ENCODE peak calls at places on chromosomes 16 and 17, in six cellular contexts. J, L, T, W, Z and F are unnamed samples.

GRCh38 chr16:56357765-56358322 is 67.5 kb downstream of the AMFR start:
- DNase-seq in J (no peak), L (no peak), T (peak), W (no peak), Z (no peak), F (peak)

GRCh38 chr17:29848737-29849136 is 81.3 kb downstream of the SSH2 start:
- DNase-seq in J (no peak), L (no peak), T (no peak), W (no peak), Z (no peak), F (no peak)

GRCh38 chr17:17648762-17649161 is 32.5 kb upstream of the RAI1 start:
- DNase-seq in J (no peak), L (no peak), T (no peak), W (no peak), Z (no peak), F (no peak)

GRCh38 chr16:57041182-57042156 is 50.9 kb upstream of the CPNE2 start:
- DNase-seq in J (no peak), L (no peak), T (no peak), W (peak), Z (peak), F (peak)

GRCh38 chr16:63613701-63614100 is 1508.2 kb downstream of the CDH11 start:
- DNase-seq in J (peak), L (no peak), T (peak), W (no peak), Z (peak), F (no peak)

GRCh38 chr17:15507896-15508295 is 40.5 kb upstream of the CDRT4 start:
- DNase-seq in J (no peak), L (no peak), T (no peak), W (no peak), Z (no peak), F (no peak)

GRCh38 chr17:18917506-18918032 is 34.4 kb upstream of the SLC5A10 start:
- DNase-seq in J (no peak), L (peak), T (no peak), W (no peak), Z (no peak), F (no peak)

GRCh38 chr17:12269751-12270150 is 249.1 kb downstream of the MAP2K4 start:
- DNase-seq in J (no peak), L (no peak), T (no peak), W (no peak), Z (no peak), F (no peak)

GRCh38 chr17:57288753-57289121 is 32.4 kb downstream of the MSI2 start:
- DNase-seq in J (no peak), L (no peak), T (no peak), W (no peak), Z (no peak), F (peak)

GRCh38 chr16:22014271-22014873 is 6.5 kb downstream of the MOSMO start:
- DNase-seq in J (no peak), L (no peak), T (no peak), W (no peak), Z (no peak), F (no peak)

GRCh38 chr17:40502716-40503115 is 1.3 kb upstream of the TNS4 start:
- DNase-seq in J (no peak), L (no peak), T (no peak), W (no peak), Z (no peak), F (no peak)

GRCh38 chr16:83968483-83968865 is 430 bp downstream of the NECAB2 start:
- DNase-seq in J (no peak), L (peak), T (no peak), W (no peak), Z (no peak), F (no peak)

GRCh38 chr17:27400991-27401390 is 55.3 kb upstream of the KSR1 start:
- DNase-seq in J (no peak), L (no peak), T (no peak), W (no peak), Z (no peak), F (no peak)

GRCh38 chr17:9987779-9988585 is 82.9 kb upstream of the RCVRN start:
- DNase-seq in J (no peak), L (peak), T (peak), W (no peak), Z (peak), F (peak)

GRCh38 chr16:57377080-57377841 is 5.0 kb downstream of the CX3CL1 start:
- DNase-seq in J (no peak), L (no peak), T (peak), W (peak), Z (peak), F (peak)

GRCh38 chr17:4751925-4752324 is 12.2 kb upstream of the CXCL16 start:
- DNase-seq in J (peak), L (no peak), T (peak), W (no peak), Z (peak), F (no peak)

GRCh38 chr16:56990407-56991286 is 1.3 kb downstream of the NLRC5 start:
- DNase-seq in J (no peak), L (no peak), T (no peak), W (no peak), Z (no peak), F (peak)

GRCh38 chr16:58508671-58509251 is 6.6 kb upstream of the SETD6 start:
- DNase-seq in J (no peak), L (no peak), T (no peak), W (no peak), Z (no peak), F (no peak)

GRCh38 chr17:32477220-32477619 is 9.6 kb upstream of the CDK5R1 start:
- DNase-seq in J (no peak), L (no peak), T (no peak), W (no peak), Z (no peak), F (no peak)

GRCh38 chr16:60792437-60792836 is 1243.8 kb downstream of the CDH8 start:
- DNase-seq in J (no peak), L (no peak), T (no peak), W (no peak), Z (no peak), F (no peak)

GRCh38 chr17:4161560-4162221 is 18.7 kb downstream of the CYB5D2 start:
- DNase-seq in J (no peak), L (peak), T (no peak), W (no peak), Z (no peak), F (peak)

GRCh38 chr17:27904534-27904933 is 11.4 kb upstream of the LYRM9 start:
- DNase-seq in J (no peak), L (no peak), T (no peak), W (no peak), Z (no peak), F (no peak)

GRCh38 chr17:27558842-27559505 is 72.0 kb upstream of the LGALS9 start:
- DNase-seq in J (no peak), L (no peak), T (peak), W (no peak), Z (no peak), F (no peak)

GRCh38 chr16:69535123-69536050 is 30.4 kb upstream of the NFAT5 start:
- DNase-seq in J (peak), L (no peak), T (no peak), W (no peak), Z (no peak), F (no peak)

GRCh38 chr16:85935957-85936760 is 37.2 kb downstream of the IRF8 start:
- DNase-seq in J (no peak), L (no peak), T (no peak), W (peak), Z (no peak), F (peak)

GRCh38 chr17:75345514-75346167 is 56.4 kb upstream of the SLC25A19 start:
- DNase-seq in J (no peak), L (peak), T (no peak), W (peak), Z (no peak), F (peak)

GRCh38 chr16:30409125-30410060 is 2.0 kb downstream of the ZNF771 start:
- DNase-seq in J (peak), L (peak), T (peak), W (peak), Z (peak), F (peak)

GRCh38 chr16:27516360-27516759 is 33.4 kb downstream of the GTF3C1 start:
- DNase-seq in J (no peak), L (no peak), T (no peak), W (no peak), Z (no peak), F (no peak)

GRCh38 chr17:68701046-68701445 is 99.9 kb upstream of the FAM20A start:
- DNase-seq in J (no peak), L (no peak), T (no peak), W (no peak), Z (no peak), F (no peak)

GRCh38 chr17:74833501-74834361 is 26.0 kb downstream of the GRIN2C start:
- DNase-seq in J (no peak), L (no peak), T (no peak), W (no peak), Z (no peak), F (peak)

GRCh38 chr17:12365805-12366204 is 299.9 kb upstream of the MYOCD start:
- DNase-seq in J (no peak), L (no peak), T (no peak), W (no peak), Z (peak), F (no peak)

GRCh38 chr17:27568811-27569210 is 62.2 kb upstream of the LGALS9 start:
- DNase-seq in J (no peak), L (no peak), T (no peak), W (no peak), Z (no peak), F (no peak)

GRCh38 chr17:70295732-70296131 is 126.4 kb downstream of the KCNJ2 start:
- DNase-seq in J (no peak), L (no peak), T (no peak), W (no peak), Z (no peak), F (peak)

GRCh38 chr16:69077251-69077650 is 28.2 kb upstream of the HAS3 start:
- DNase-seq in J (no peak), L (no peak), T (no peak), W (no peak), Z (peak), F (no peak)

GRCh38 chr17:28612936-28613872 is 781 bp downstream of the RSKR start:
- DNase-seq in J (peak), L (peak), T (peak), W (no peak), Z (peak), F (peak)

GRCh38 chr17:36683387-36683786 is 82.0 kb downstream of the MRM1 start:
- DNase-seq in J (no peak), L (no peak), T (no peak), W (no peak), Z (no peak), F (no peak)

GRCh38 chr16:14013571-14014283 is 57.4 kb upstream of the MRTFB start:
- DNase-seq in J (peak), L (no peak), T (peak), W (no peak), Z (peak), F (no peak)

GRCh38 chr17:41308918-41309359 is at the start of gene KRTAP16-1:
- DNase-seq in J (no peak), L (no peak), T (no peak), W (no peak), Z (no peak), F (no peak)

DNA sequence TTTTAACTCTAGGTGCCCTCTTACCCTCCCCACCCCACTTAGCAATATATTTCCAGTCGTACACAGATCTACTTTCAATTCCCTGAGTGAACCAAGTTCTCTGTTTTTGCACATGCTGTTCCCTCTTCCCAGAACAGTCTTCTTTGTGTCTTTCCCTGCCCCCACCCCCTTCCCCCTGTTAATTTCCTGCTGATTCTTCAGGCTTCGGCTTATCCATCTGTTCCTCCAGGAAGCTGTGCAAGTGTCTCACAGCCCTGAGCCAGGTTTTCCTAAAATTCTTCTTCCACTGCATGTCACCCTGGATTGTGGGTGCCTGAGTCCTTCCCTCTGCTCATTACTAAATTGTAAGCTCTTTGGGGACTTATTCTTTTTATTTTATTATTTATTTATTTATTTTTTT is 12.4 kb upstream of the SPOP start:
- DNase-seq in J (no peak), L (no peak), T (no peak), W (no peak), Z (no peak), F (no peak)
- TF ChIP-seq POLR2A in J (no peak), L (no peak), T (no peak), W (no peak), Z (no peak), F (no peak)

GRCh38 chr16:24364596-24364995 is 108.5 kb downstream of the CACNG3 start:
- DNase-seq in J (no peak), L (no peak), T (no peak), W (no peak), Z (no peak), F (no peak)

GRCh38 chr16:24372824-24373223 is 116.7 kb downstream of the CACNG3 start:
- DNase-seq in J (no peak), L (no peak), T (no peak), W (no peak), Z (no peak), F (no peak)

DNA sequence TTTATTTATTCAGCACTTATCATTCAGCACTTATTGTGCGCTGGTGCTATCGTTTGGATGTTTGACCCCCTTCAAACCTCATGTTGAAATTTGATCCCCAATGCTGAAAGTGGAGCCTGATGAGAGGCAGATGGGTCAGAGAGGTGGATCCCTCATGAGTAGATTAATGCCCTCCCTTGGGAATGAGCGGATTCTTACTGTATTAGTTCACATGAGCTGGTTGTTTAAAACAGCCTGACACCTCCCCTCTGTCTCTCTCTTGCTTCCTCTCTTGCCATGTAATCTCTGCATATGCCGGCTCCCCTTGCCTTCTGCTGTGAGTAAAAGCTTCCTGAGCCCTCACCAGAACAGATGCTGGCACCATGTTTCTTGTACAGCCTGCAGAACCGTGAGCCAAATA is 111.1 kb downstream of the CACNG3 start:
- DNase-seq in J (no peak), L (no peak), T (no peak), W (no peak), Z (no peak), F (no peak)
- TF ChIP-seq MYC in J (no peak), L (no peak), T (no peak), W (no peak), Z (no peak), F (no peak)

GRCh38 chr17:76498886-76499667 is 2.1 kb downstream of the RHBDF2 start:
- DNase-seq in J (no peak), L (no peak), T (peak), W (peak), Z (no peak), F (no peak)

GRCh38 chr17:76496464-76496863 is 4.8 kb downstream of the RHBDF2 start:
- DNase-seq in J (no peak), L (no peak), T (no peak), W (no peak), Z (no peak), F (no peak)

GRCh38 chr17:76500074-76500744 is 1.0 kb downstream of the RHBDF2 start:
- DNase-seq in J (no peak), L (no peak), T (no peak), W (no peak), Z (no peak), F (peak)

GRCh38 chr17:76497699-76497978 is 3.6 kb downstream of the RHBDF2 start:
- DNase-seq in J (no peak), L (no peak), T (no peak), W (no peak), Z (no peak), F (no peak)

DNA sequence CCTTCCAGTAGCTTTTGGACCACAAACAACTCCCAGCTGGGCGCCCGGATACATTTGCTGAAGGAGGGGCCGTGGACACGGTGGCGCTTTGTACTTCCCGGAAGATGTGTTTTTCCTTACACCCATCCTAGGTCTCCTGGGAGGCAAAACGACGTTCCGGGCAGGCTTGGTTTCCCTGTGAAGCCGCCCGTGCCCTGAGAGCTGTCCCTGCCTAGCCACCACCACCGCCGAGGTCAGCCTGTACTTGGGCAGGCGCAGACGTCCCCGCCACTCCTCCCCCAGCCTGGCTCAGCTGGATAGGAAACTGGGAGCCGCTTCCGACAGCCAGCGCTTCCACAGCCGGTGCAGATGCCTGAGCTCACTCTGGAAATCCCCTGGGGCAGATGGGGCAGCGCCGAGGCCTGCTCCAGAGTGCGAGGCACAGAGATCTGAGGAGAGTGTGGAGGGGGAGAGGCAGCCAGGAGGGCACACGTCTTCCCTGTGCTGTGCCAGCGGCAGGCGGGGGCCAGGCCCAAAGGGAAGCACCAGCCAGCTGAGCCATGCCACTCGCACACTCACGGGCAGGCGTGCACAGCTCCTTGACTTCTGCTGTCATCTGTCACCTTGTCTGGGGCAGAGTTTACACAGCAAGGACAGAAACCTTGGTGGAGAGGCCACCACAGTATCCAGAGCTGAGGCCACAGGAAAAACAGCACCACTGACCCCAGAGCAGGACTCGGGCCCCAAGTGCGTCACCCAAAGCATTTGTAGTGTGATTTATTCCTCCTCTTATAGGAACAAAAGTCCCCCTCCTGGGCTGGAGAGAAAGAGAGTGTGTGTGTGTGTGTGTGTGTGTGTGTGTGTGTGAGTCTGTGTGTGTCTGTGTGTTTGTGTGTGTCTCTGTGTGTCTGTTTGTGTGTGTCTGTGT is 3.0 kb downstream of the RHBDF2 start:
- DNase-seq in J (peak), L (no peak), T (peak), W (no peak), Z (peak), F (no peak)
- TF ChIP-seq POLR2A in J (peak), L (no peak), T (peak), W (peak), Z (no peak), F (no peak)

DNA sequence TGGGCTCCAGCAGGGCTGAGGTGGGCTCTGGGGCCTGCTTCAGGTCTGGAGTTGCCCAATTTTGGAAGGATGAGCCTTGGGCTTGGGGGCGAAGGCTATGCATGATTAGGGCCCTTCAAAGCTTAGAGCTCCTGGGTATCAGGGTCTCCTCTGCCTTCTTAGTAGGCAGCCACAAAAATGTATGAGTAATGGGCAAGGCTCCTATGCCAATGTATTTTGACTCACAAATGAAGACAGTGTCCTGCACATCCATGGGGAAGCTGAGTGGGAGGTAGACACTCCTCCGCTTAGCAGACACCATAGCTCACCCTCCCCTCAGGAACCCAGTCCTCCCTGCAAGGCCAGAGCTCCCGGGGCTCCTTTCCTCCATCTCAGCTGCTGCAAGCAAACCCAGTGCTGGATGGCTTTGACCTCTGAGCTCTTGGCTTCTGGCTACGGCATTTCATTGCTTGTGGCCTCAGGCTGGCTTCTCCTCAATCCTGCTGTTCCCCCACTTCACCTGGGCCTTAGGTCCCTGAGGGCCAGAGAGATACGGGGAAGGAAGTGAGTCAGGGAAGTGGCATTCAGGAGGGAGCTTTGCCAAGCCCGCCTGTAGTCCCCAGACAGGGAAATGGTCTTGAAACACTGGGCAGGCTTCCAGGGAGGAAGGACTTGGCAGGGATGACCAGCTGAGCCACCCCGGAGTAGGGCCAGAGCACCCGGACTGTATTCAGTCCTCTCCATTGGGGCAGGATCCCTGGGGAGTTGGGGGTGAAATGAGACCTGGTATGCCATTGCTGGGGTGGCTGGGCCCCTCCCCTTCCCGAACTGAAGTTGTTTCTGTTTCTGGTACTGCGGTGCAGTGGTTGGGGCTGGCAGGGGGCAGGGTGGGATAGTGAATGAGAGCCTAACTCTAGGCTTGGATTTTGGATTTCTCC is 4.4 kb downstream of the ABCC3 start:
- DNase-seq in J (peak), L (no peak), T (peak), W (no peak), Z (peak), F (peak)
- TF ChIP-seq MYC in J (no peak), L (no peak), T (no peak), W (no peak), Z (peak), F (no peak)

GRCh38 chr17:44006581-44007345 is 2.3 kb downstream of the NAGS start:
- DNase-seq in J (peak), L (peak), T (no peak), W (peak), Z (peak), F (peak)
- TF ChIP-seq POLR2A in J (no peak), L (peak), T (no peak), W (peak), Z (peak), F (no peak)